ENCODE peak calls at places on chromosomes 6 and 20, in seven cellular contexts. R is CD8-positive, alpha-beta T cell; V is activated B cell treated with CpG ODN at 0.5 μM for 24 hours; N is left ventricle myocardium inferior; O is breast epithelium; A is heart right ventricle; F is fibroblast of mammary gland. E is an unnamed sample.
A peak's percentile ranks its signal among the peaks of the same experiment; 100 is the strongest.

GRCh38 chr6:3603443-3604130 is 146.7 kb upstream of the SLC22A23 start:
- DNase-seq in O (no peak), F (no peak), A (no peak), N (no peak), R (no peak), V (no peak), E (no peak)

GRCh38 chr6:36963451-36964290 is 9.1 kb downstream of the PI16 start:
- DNase-seq in O (no peak), V (no peak), N (no peak), A (no peak), R (no peak), F (no peak), E (no peak)

GRCh38 chr6:42978793-42979522 is at the start of gene PEX6:
- DNase-seq in A (peak; percentile 93), O (peak; percentile 87), N (peak; percentile 91), F (peak; percentile 81), V (peak; percentile 74), R (peak; percentile 96), E (peak; percentile 90)

GRCh38 chr6:12504325-12504966 is 212.1 kb upstream of the PHACTR1 start:
- DNase-seq in F (peak; percentile 41), A (no peak), O (no peak), R (no peak), V (no peak), N (no peak), E (no peak)

GRCh38 chr6:41027799-41028617 is 11.0 kb downstream of the UNC5CL start:
- DNase-seq in V (peak; percentile 80), A (peak; percentile 81), R (peak; percentile 87), O (peak; percentile 82), F (peak; percentile 57), N (peak; percentile 89), E (peak; percentile 92)

GRCh38 chr6:1045239-1045638 is 266.7 kb upstream of the FOXQ1 start:
- DNase-seq in A (no peak), N (no peak), F (no peak), O (no peak), V (no peak), R (no peak), E (no peak)

GRCh38 chr20:44471481-44471882 is 4.2 kb upstream of the TTPAL start:
- DNase-seq in N (no peak), A (no peak), R (no peak), V (no peak), O (no peak), F (peak; percentile 93), E (no peak)

GRCh38 chr20:51720854-51721253 is 47.3 kb downstream of the ATP9A start:
- DNase-seq in V (no peak), N (no peak), R (no peak), A (no peak), F (no peak), O (no peak), E (no peak)

GRCh38 chr20:18272451-18272850 is 15.9 kb upstream of the ZNF133 start:
- DNase-seq in R (no peak), A (peak; percentile 34), N (peak; percentile 41), V (no peak), F (peak; percentile 40), O (no peak), E (no peak)

GRCh38 chr6:43719511-43719910 is 31.9 kb upstream of the MRPS18A start:
- DNase-seq in A (no peak), N (no peak), F (no peak), V (no peak), R (no peak), O (no peak), E (no peak)

GRCh38 chr20:7231303-7231702 is 463.8 kb downstream of the BMP2 start:
- DNase-seq in N (no peak), O (no peak), A (no peak), V (no peak), F (no peak), R (no peak), E (no peak)

GRCh38 chr20:12605751-12606150 is 403.0 kb upstream of the SPTLC3 start:
- DNase-seq in F (no peak), A (no peak), V (no peak), R (no peak), N (no peak), O (no peak), E (no peak)

GRCh38 chr6:142696123-142696522 is 248.9 kb downstream of the HIVEP2 start:
- DNase-seq in V (no peak), N (no peak), F (peak; percentile 17), A (no peak), R (no peak), O (no peak), E (no peak)

GRCh38 chr20:33387177-33387576 is 14.1 kb downstream of the CDK5RAP1 start:
- DNase-seq in V (no peak), F (peak; percentile 45), N (peak; percentile 26), R (no peak), A (peak; percentile 52), O (no peak), E (no peak)

GRCh38 chr6:167669553-167669849 is 157.2 kb upstream of the AFDN start:
- DNase-seq in O (no peak), V (no peak), N (no peak), A (no peak), R (no peak), F (no peak), E (no peak)

GRCh38 chr6:133749427-133749826 is 139.5 kb upstream of the TCF21 start:
- DNase-seq in A (no peak), N (no peak), V (no peak), R (no peak), O (no peak), F (no peak), E (no peak)

GRCh38 chr6:143127941-143128340 is 67.3 kb downstream of the AIG1 start:
- DNase-seq in R (no peak), F (no peak), A (no peak), N (no peak), V (no peak), O (no peak), E (no peak)

GRCh38 chr20:46551508-46552280 is 1.2 kb upstream of the OCSTAMP start:
- DNase-seq in N (no peak), A (no peak), F (no peak), O (no peak), R (no peak), V (no peak), E (no peak)

GRCh38 chr6:41711323-41712038 is 23.9 kb downstream of the TFEB start:
- DNase-seq in A (no peak), N (no peak), V (no peak), R (no peak), F (no peak), O (no peak), E (no peak)

GRCh38 chr6:44064089-44064947 is 62.9 kb downstream of the MRPL14 start:
- DNase-seq in N (peak; percentile 39), R (no peak), F (peak; percentile 99), V (no peak), A (peak; percentile 70), O (no peak), E (no peak)

GRCh38 chr6:7542878-7543394 is 1.5 kb downstream of the DSP start:
- DNase-seq in F (peak; percentile 59), N (peak; percentile 66), A (peak; percentile 66), R (no peak), O (peak; percentile 84), V (no peak), E (no peak)

GRCh38 chr6:129485746-129486145 is 224.2 kb downstream of the ARHGAP18 start:
- DNase-seq in A (no peak), F (no peak), V (no peak), N (no peak), R (no peak), O (no peak), E (no peak)

GRCh38 chr6:168631589-168631988 is 190.6 kb downstream of the SMOC2 start:
- DNase-seq in A (no peak), O (no peak), N (no peak), V (no peak), F (no peak), R (no peak), E (no peak)

GRCh38 chr20:64083380-64084208 is 604 bp downstream of the LKAAEAR1 start:
- DNase-seq in A (peak; percentile 66), V (peak; percentile 73), O (no peak), N (peak; percentile 77), F (peak; percentile 63), R (peak; percentile 79), E (no peak)

GRCh38 chr6:82987951-82988350 is 77.7 kb downstream of the UBE3D start:
- DNase-seq in V (no peak), A (no peak), F (no peak), R (no peak), O (no peak), N (no peak), E (no peak)

GRCh38 chr6:165777680-165778079 is 114.6 kb upstream of the PDE10A start:
- DNase-seq in F (no peak), R (no peak), A (no peak), V (no peak), O (no peak), N (no peak), E (no peak)
- TF ChIP-seq CTCF in F (peak; percentile 1), R (no peak), A (no peak), V (no peak), O (no peak), N (no peak), E (no peak)

DNA sequence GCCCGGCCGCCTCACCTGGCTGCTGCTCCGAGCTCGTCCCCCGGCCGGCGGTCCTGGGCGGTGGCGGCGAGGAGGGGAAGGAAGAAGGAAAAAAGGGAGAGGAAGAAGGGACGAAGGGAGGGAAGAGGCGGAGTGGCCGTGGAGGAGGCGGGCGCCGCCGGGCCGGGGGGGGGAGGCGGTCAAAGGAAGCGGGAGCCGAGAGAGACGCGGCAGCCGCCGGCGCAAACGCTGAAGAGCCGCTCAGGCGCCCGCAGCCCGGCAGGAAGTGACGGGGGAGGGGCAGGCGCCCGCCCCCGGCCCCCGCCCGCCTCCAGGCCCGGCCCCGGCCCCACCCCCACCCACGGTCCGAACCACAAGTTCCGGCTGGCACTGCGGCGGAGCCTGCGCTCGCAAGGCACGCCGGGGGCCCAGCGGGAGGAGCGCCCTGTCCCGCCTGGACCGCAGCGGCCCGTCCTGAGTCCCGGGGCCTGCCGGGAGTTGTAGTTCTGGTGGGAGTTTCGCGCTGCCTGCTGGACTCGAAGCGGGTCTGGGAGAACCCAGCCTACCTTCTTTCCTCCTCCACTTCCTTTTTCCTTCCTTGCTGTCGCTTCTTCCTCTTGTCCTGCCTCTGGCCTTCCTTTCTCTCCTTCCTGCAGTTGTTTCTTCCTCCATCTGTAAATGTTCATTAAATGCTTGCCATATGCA is at the start of gene STAU1:
- DNase-seq in N (peak; percentile 97), R (peak; percentile 96), F (peak; percentile 91), O (peak; percentile 92), A (peak; percentile 95), V (peak; percentile 90), E (peak; percentile 97)
- TF ChIP-seq CTCF in N (no peak), R (no peak), F (no peak), O (no peak), A (no peak), V (no peak), E (no peak)

GRCh38 chr6:26249959-26250805 is 114.8 kb upstream of the BTN3A2 start:
- DNase-seq in V (peak; percentile 57), R (peak; percentile 82), A (peak; percentile 29), O (peak; percentile 76), N (peak; percentile 31), F (no peak), E (no peak)
- TF ChIP-seq CTCF in V (no peak), R (peak; percentile 57), A (peak; percentile 29), O (peak; percentile 24), N (peak; percentile 26), F (no peak), E (peak; percentile 50)

DNA sequence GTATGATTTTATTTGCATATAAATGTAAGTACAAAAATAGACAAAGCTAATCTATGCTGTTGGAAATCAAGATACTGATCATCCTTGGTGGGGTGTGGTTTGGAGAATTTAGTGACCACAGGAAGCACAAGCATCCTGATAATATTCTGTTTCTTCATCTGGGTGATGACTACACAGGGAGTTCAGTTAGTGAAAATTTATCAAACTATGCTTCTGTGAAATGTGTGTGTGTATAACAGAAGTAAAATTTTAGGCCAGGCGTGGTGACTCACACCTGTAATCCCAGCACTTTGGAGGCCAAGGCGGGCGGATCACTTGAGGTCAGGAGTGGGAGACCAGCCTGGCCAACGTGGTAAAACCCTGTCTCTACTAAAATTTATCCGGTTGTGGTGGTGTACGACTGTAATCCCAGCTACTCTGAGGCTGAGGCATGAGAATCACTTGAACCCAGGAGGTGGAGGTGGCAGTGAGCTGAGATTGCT is 20.6 kb downstream of the ENPP3 start:
- DNase-seq in V (no peak), O (no peak), R (no peak), N (no peak), F (peak; percentile 75), A (no peak), E (no peak)
- TF ChIP-seq CTCF in V (no peak), O (no peak), R (no peak), N (no peak), F (no peak), A (no peak), E (no peak)